ENCODE peak calls at places on chromosomes 13 and 19, in nine cellular contexts. One of them, this sample, is unnamed. For H3K27me3 and H3K36me3, the result is how much of the 10 kb centered on the place peaks cover.

GRCh38 chr19:43560687-43561086 is 14.6 kb downstream of the XRCC1 start:
- DNase-seq in endothelial cell of umbilical vein: no peak
- DNase-seq in ovary: no peak
- DNase-seq in brain microvascular endothelial cell: peak
- DNase-seq in Peyer's patch: no peak
- DNase-seq in upper lobe of left lung: no peak
- DNase-seq in psoas muscle: no peak
- DNase-seq in HCT116: no peak
- DNase-seq in RWPE2: no peak
- DNase-seq in this sample: no peak

GRCh38 chr13:46181799-46182490 is at the start of gene LCP1:
- DNase-seq in ovary: no peak
- DNase-seq in brain microvascular endothelial cell: no peak
- DNase-seq in RWPE2: no peak
- DNase-seq in upper lobe of left lung: peak
- DNase-seq in psoas muscle: no peak
- DNase-seq in endothelial cell of umbilical vein: no peak
- DNase-seq in Peyer's patch: peak
- DNase-seq in HCT116: no peak
- DNase-seq in this sample: no peak

GRCh38 chr13:75384881-75385707 is 96.9 kb downstream of the TBC1D4 start:
- DNase-seq in Peyer's patch: no peak
- DNase-seq in brain microvascular endothelial cell: no peak
- DNase-seq in upper lobe of left lung: no peak
- DNase-seq in ovary: no peak
- DNase-seq in RWPE2: no peak
- DNase-seq in HCT116: no peak
- DNase-seq in psoas muscle: no peak
- DNase-seq in endothelial cell of umbilical vein: no peak
- DNase-seq in this sample: no peak

GRCh38 chr19:13118424-13119193 is 545 bp downstream of the NACC1 start:
- DNase-seq in upper lobe of left lung: peak
- DNase-seq in ovary: peak
- DNase-seq in RWPE2: peak
- DNase-seq in Peyer's patch: peak
- DNase-seq in endothelial cell of umbilical vein: no peak
- DNase-seq in HCT116: no peak
- DNase-seq in psoas muscle: peak
- DNase-seq in brain microvascular endothelial cell: no peak
- DNase-seq in this sample: peak

GRCh38 chr19:33796164-33797100 is at the start of gene KCTD15:
- DNase-seq in Peyer's patch: no peak
- DNase-seq in brain microvascular endothelial cell: no peak
- DNase-seq in psoas muscle: peak
- DNase-seq in endothelial cell of umbilical vein: peak
- DNase-seq in upper lobe of left lung: no peak
- DNase-seq in ovary: peak
- DNase-seq in RWPE2: no peak
- DNase-seq in HCT116: no peak
- DNase-seq in this sample: peak

GRCh38 chr13:27341616-27342015 is 71.0 kb downstream of the RASL11A start:
- DNase-seq in ovary: no peak
- DNase-seq in Peyer's patch: no peak
- DNase-seq in RWPE2: no peak
- DNase-seq in endothelial cell of umbilical vein: no peak
- DNase-seq in HCT116: no peak
- DNase-seq in upper lobe of left lung: no peak
- DNase-seq in psoas muscle: no peak
- DNase-seq in brain microvascular endothelial cell: no peak
- DNase-seq in this sample: no peak

GRCh38 chr13:32629313-32629712 is 43.1 kb downstream of the PDS5B start:
- DNase-seq in ovary: no peak
- DNase-seq in psoas muscle: no peak
- DNase-seq in RWPE2: no peak
- DNase-seq in HCT116: no peak
- DNase-seq in endothelial cell of umbilical vein: no peak
- DNase-seq in Peyer's patch: no peak
- DNase-seq in upper lobe of left lung: no peak
- DNase-seq in brain microvascular endothelial cell: no peak
- DNase-seq in this sample: no peak

GRCh38 chr13:40340368-40341085 is 325.9 kb downstream of the FOXO1 start:
- DNase-seq in HCT116: no peak
- DNase-seq in Peyer's patch: no peak
- DNase-seq in psoas muscle: no peak
- DNase-seq in brain microvascular endothelial cell: no peak
- DNase-seq in endothelial cell of umbilical vein: peak
- DNase-seq in upper lobe of left lung: no peak
- DNase-seq in RWPE2: no peak
- DNase-seq in ovary: no peak
- DNase-seq in this sample: peak

GRCh38 chr13:92103673-92104296 is 705.4 kb downstream of the GPC5 start:
- DNase-seq in brain microvascular endothelial cell: peak
- DNase-seq in HCT116: no peak
- DNase-seq in psoas muscle: no peak
- DNase-seq in RWPE2: no peak
- DNase-seq in Peyer's patch: no peak
- DNase-seq in endothelial cell of umbilical vein: no peak
- DNase-seq in upper lobe of left lung: no peak
- DNase-seq in ovary: no peak
- DNase-seq in this sample: no peak

GRCh38 chr13:31236211-31236786 is 36.5 kb downstream of the B3GLCT start:
- DNase-seq in ovary: no peak
- DNase-seq in upper lobe of left lung: no peak
- DNase-seq in RWPE2: no peak
- DNase-seq in HCT116: peak
- DNase-seq in endothelial cell of umbilical vein: peak
- DNase-seq in brain microvascular endothelial cell: peak
- DNase-seq in psoas muscle: no peak
- DNase-seq in Peyer's patch: no peak
- DNase-seq in this sample: no peak

GRCh38 chr13:102351486-102351885 is 50.4 kb downstream of the FGF14 start:
- DNase-seq in HCT116: no peak
- DNase-seq in endothelial cell of umbilical vein: no peak
- DNase-seq in psoas muscle: no peak
- DNase-seq in ovary: no peak
- DNase-seq in Peyer's patch: no peak
- DNase-seq in upper lobe of left lung: no peak
- DNase-seq in RWPE2: no peak
- DNase-seq in brain microvascular endothelial cell: no peak
- DNase-seq in this sample: no peak

GRCh38 chr13:25018729-25019115 is 77.2 kb upstream of the PABPC3 start:
- DNase-seq in psoas muscle: no peak
- DNase-seq in upper lobe of left lung: no peak
- DNase-seq in RWPE2: no peak
- DNase-seq in Peyer's patch: no peak
- DNase-seq in brain microvascular endothelial cell: no peak
- DNase-seq in ovary: no peak
- DNase-seq in endothelial cell of umbilical vein: no peak
- DNase-seq in HCT116: no peak
- DNase-seq in this sample: peak

GRCh38 chr19:7386308-7386707 is 37.6 kb downstream of the ARHGEF18 start:
- DNase-seq in upper lobe of left lung: peak
- DNase-seq in HCT116: no peak
- DNase-seq in brain microvascular endothelial cell: no peak
- DNase-seq in Peyer's patch: no peak
- DNase-seq in psoas muscle: no peak
- DNase-seq in ovary: no peak
- DNase-seq in endothelial cell of umbilical vein: no peak
- DNase-seq in RWPE2: no peak
- DNase-seq in this sample: no peak

GRCh38 chr13:111845621-111846351 is 221.2 kb upstream of the SOX1 start:
- DNase-seq in endothelial cell of umbilical vein: no peak
- DNase-seq in upper lobe of left lung: no peak
- DNase-seq in Peyer's patch: no peak
- DNase-seq in HCT116: no peak
- DNase-seq in RWPE2: no peak
- DNase-seq in psoas muscle: no peak
- DNase-seq in brain microvascular endothelial cell: no peak
- DNase-seq in ovary: no peak
- DNase-seq in this sample: no peak

GRCh38 chr19:4414144-4414799 is 11.8 kb downstream of the CHAF1A start:
- DNase-seq in psoas muscle: no peak
- DNase-seq in endothelial cell of umbilical vein: no peak
- DNase-seq in HCT116: no peak
- DNase-seq in Peyer's patch: no peak
- DNase-seq in upper lobe of left lung: no peak
- DNase-seq in brain microvascular endothelial cell: no peak
- DNase-seq in ovary: peak
- DNase-seq in RWPE2: no peak
- DNase-seq in this sample: no peak

GRCh38 chr19:9370747-9371619 is 8.2 kb downstream of the ZNF177 start:
- DNase-seq in endothelial cell of umbilical vein: no peak
- DNase-seq in psoas muscle: no peak
- DNase-seq in brain microvascular endothelial cell: no peak
- DNase-seq in HCT116: no peak
- DNase-seq in ovary: no peak
- DNase-seq in Peyer's patch: no peak
- DNase-seq in RWPE2: no peak
- DNase-seq in upper lobe of left lung: no peak
- DNase-seq in this sample: no peak
- H3K27me3 ChIP-seq in endothelial cell of umbilical vein: under half
- H3K27me3 ChIP-seq in psoas muscle: under half
- H3K27me3 ChIP-seq in brain microvascular endothelial cell: under half
- H3K27me3 ChIP-seq in HCT116: under half
- H3K27me3 ChIP-seq in ovary: under half
- H3K27me3 ChIP-seq in Peyer's patch: under half
- H3K27me3 ChIP-seq in RWPE2: under half
- H3K27me3 ChIP-seq in upper lobe of left lung: under half
- H3K27me3 ChIP-seq in this sample: under half

GRCh38 chr19:47767349-47767748 is 11.2 kb upstream of the SELENOW start:
- DNase-seq in RWPE2: no peak
- DNase-seq in ovary: no peak
- DNase-seq in upper lobe of left lung: no peak
- DNase-seq in Peyer's patch: no peak
- DNase-seq in endothelial cell of umbilical vein: no peak
- DNase-seq in brain microvascular endothelial cell: no peak
- DNase-seq in HCT116: no peak
- DNase-seq in psoas muscle: no peak
- DNase-seq in this sample: no peak
- TF ChIP-seq CTCF in RWPE2: no peak
- TF ChIP-seq CTCF in ovary: no peak
- TF ChIP-seq CTCF in upper lobe of left lung: no peak
- TF ChIP-seq CTCF in Peyer's patch: no peak
- TF ChIP-seq CTCF in endothelial cell of umbilical vein: no peak
- TF ChIP-seq CTCF in brain microvascular endothelial cell: no peak
- TF ChIP-seq CTCF in HCT116: no peak
- TF ChIP-seq CTCF in psoas muscle: no peak
- TF ChIP-seq CTCF in this sample: no peak

GRCh38 chr19:5588906-5589676 is 21.3 kb upstream of the TINCR start:
- DNase-seq in brain microvascular endothelial cell: no peak
- DNase-seq in endothelial cell of umbilical vein: no peak
- DNase-seq in ovary: no peak
- DNase-seq in HCT116: no peak
- DNase-seq in Peyer's patch: no peak
- DNase-seq in RWPE2: no peak
- DNase-seq in psoas muscle: peak
- DNase-seq in upper lobe of left lung: no peak
- DNase-seq in this sample: no peak
- H3K36me3 ChIP-seq in brain microvascular endothelial cell: half or more
- H3K36me3 ChIP-seq in endothelial cell of umbilical vein: half or more
- H3K36me3 ChIP-seq in ovary: under half
- H3K36me3 ChIP-seq in HCT116: under half
- H3K36me3 ChIP-seq in Peyer's patch: under half
- H3K36me3 ChIP-seq in RWPE2: under half
- H3K36me3 ChIP-seq in psoas muscle: half or more
- H3K36me3 ChIP-seq in upper lobe of left lung: half or more
- H3K36me3 ChIP-seq in this sample: half or more

DNA sequence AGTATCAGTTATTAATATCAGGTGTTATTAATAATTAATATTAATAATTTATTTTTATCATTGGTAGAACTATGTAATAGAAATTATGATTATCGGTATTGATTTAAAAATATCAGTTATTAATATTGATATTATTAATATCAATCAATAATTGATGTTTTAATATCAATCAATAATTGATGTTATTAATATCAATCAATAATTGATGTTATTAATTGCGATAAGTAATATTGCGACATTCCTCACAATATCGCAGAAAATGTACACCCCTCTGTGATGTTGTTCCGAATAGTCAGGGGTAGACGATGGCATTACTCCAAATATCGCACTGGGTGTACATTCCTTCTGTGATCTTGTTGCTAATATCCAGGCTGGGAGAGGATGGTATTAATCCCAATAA is 3.7 kb upstream of the RGCC start:
- DNase-seq in brain microvascular endothelial cell: no peak
- DNase-seq in upper lobe of left lung: no peak
- DNase-seq in RWPE2: no peak
- DNase-seq in Peyer's patch: no peak
- DNase-seq in endothelial cell of umbilical vein: no peak
- DNase-seq in ovary: no peak
- DNase-seq in psoas muscle: no peak
- DNase-seq in HCT116: no peak
- DNase-seq in this sample: no peak
- H3K27me3 ChIP-seq in brain microvascular endothelial cell: under half
- H3K27me3 ChIP-seq in upper lobe of left lung: under half
- H3K27me3 ChIP-seq in RWPE2: under half
- H3K27me3 ChIP-seq in Peyer's patch: under half
- H3K27me3 ChIP-seq in endothelial cell of umbilical vein: under half
- H3K27me3 ChIP-seq in ovary: under half
- H3K27me3 ChIP-seq in psoas muscle: under half
- H3K27me3 ChIP-seq in HCT116: under half
- H3K27me3 ChIP-seq in this sample: under half

DNA sequence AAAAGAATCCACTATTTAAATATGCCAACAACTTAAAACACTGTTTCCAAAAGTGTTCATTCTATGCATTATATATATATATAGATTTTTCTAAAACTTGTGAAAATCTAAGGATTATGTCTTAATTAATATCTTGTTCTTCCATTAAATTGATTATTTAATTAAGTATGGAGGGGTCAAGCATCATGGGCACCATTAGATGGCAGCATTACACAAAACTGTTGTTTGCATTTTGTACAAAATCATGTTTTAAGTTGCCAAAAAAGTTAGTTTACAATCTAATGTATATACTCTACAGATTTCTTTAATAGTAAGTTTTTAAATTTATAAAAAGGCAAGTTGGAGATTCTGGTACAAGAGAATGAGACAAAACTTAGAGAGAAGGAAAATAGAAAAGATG is 213.2 kb upstream of the EDNRB start:
- DNase-seq in Peyer's patch: no peak
- DNase-seq in upper lobe of left lung: no peak
- DNase-seq in ovary: no peak
- DNase-seq in psoas muscle: no peak
- DNase-seq in endothelial cell of umbilical vein: peak
- DNase-seq in RWPE2: no peak
- DNase-seq in brain microvascular endothelial cell: no peak
- DNase-seq in HCT116: no peak
- DNase-seq in this sample: no peak
- TF ChIP-seq CTCF in Peyer's patch: no peak
- TF ChIP-seq CTCF in upper lobe of left lung: no peak
- TF ChIP-seq CTCF in ovary: no peak
- TF ChIP-seq CTCF in psoas muscle: no peak
- TF ChIP-seq CTCF in endothelial cell of umbilical vein: peak
- TF ChIP-seq CTCF in RWPE2: peak
- TF ChIP-seq CTCF in brain microvascular endothelial cell: peak
- TF ChIP-seq CTCF in HCT116: no peak
- TF ChIP-seq CTCF in this sample: no peak

This sample was measured in pancreas.